ENCODE peak calls at places on chromosomes 11 and 22, in ten cellular contexts. Y is CD4-positive, CD25-positive, alpha-beta regulatory T cell; N is GM23248; M is ovary; C is Calu3; X is stimulated activated CD4-positive, alpha-beta T cell treated with anti-CD3 and anti-CD28 coated beads, Interleukin-2, amount 100 ng/mL, for 48 hours; Q is NCI-H1105; Z is T-helper 2 cell; D is NCI-H2171 treated with DMSO at 0.1 percent for 48 hours; T is DND-41. G is an unnamed sample.

GRCh38 chr22:28917747-28918543 is 34.6 kb downstream of the ZNRF3 start:
- DNase-seq in M (peak; percentile 52), C (no peak), Y (no peak), X (no peak), T (no peak), N (no peak), Q (peak; percentile 22), Z (no peak), D (peak; percentile 80), G (no peak)

GRCh38 chr11:10592331-10592730 is 23.9 kb upstream of the LYVE1 start:
- DNase-seq in N (peak; percentile 93), C (no peak), T (no peak), Z (no peak), Q (no peak), X (no peak), M (no peak), Y (no peak), D (no peak), G (no peak)

GRCh38 chr22:50267591-50268390 is 2.4 kb downstream of the MAPK11 start:
- DNase-seq in T (no peak), X (peak; percentile 59), M (peak; percentile 86), Q (no peak), Z (peak; percentile 61), N (peak; percentile 81), Y (peak; percentile 38), D (no peak), C (no peak), G (peak; percentile 69)

GRCh38 chr11:1694064-1694845 is 2.7 kb upstream of the KRTAP5-6 start:
- DNase-seq in C (peak; percentile 94), D (peak; percentile 30), N (peak; percentile 86), Y (peak; percentile 63), Q (peak; percentile 89), X (peak; percentile 88), T (peak; percentile 81), M (peak; percentile 92), Z (peak; percentile 70), G (peak; percentile 92)

GRCh38 chr11:21446939-21447590 is 745.8 kb upstream of the ANO5 start:
- DNase-seq in Q (no peak), X (no peak), M (no peak), C (no peak), Y (no peak), Z (peak; percentile 11), D (no peak), T (no peak), N (no peak), G (no peak)

GRCh38 chr11:126444072-126444471 is 88.6 kb downstream of the ST3GAL4 start:
- DNase-seq in T (no peak), Z (no peak), X (no peak), Q (no peak), Y (no peak), D (no peak), C (no peak), N (peak; percentile 32), M (no peak), G (no peak)

GRCh38 chr11:127345819-127346459 is 345.4 kb upstream of the KIRREL3 start:
- DNase-seq in Z (peak; percentile 13), C (peak; percentile 21), M (no peak), T (peak; percentile 37), N (peak; percentile 70), D (peak; percentile 38), X (peak; percentile 6), Q (peak; percentile 49), Y (no peak), G (peak; percentile 16)

GRCh38 chr11:63017306-63017974 is 1.8 kb upstream of the SLC22A8 start:
- DNase-seq in D (peak; percentile 41), Q (peak; percentile 35), C (no peak), M (no peak), T (no peak), X (no peak), N (no peak), Y (no peak), Z (no peak), G (no peak)

GRCh38 chr11:12083380-12083779 is 27.0 kb upstream of the MICAL2 start:
- DNase-seq in M (no peak), Y (no peak), C (no peak), Z (no peak), X (no peak), N (no peak), T (no peak), D (no peak), Q (no peak), G (no peak)

GRCh38 chr11:69642549-69642912 is 1.6 kb downstream of the CCND1 start:
- DNase-seq in Y (peak; percentile 13), C (no peak), M (no peak), N (peak; percentile 59), T (no peak), Z (peak; percentile 35), X (no peak), Q (no peak), D (no peak), G (peak; percentile 94)

GRCh38 chr11:76604652-76605241 is 65.8 kb downstream of the LRRC32 start:
- DNase-seq in Y (no peak), D (no peak), T (no peak), Q (no peak), Z (no peak), C (no peak), N (peak; percentile 90), M (peak; percentile 83), X (no peak), G (no peak)

GRCh38 chr11:208177-208916 is 839 bp downstream of the RIC8A start:
- DNase-seq in D (peak; percentile 38), X (peak; percentile 79), N (peak; percentile 93), Z (peak; percentile 91), Y (peak; percentile 79), C (peak; percentile 83), M (peak; percentile 87), Q (peak; percentile 53), T (peak; percentile 85), G (peak; percentile 98)

GRCh38 chr11:86735462-86736302 is 63.3 kb upstream of the ME3 start:
- DNase-seq in M (no peak), D (no peak), Z (no peak), Y (no peak), N (peak; percentile 79), C (no peak), Q (no peak), X (no peak), T (no peak), G (no peak)